ENCODE peak calls at places on chromosomes 5 and 9, in eight cellular contexts. H is heart right ventricle; G is ovary; D is GM23338; M is stimulated activated naive CD4-positive, alpha-beta T cell; E is stimulated activated CD4-positive, alpha-beta T cell treated with anti-CD3 and anti-CD28 coated beads, Interleukin-2, amount 100 ng/mL, for 24 hours; X is fibroblast of the aortic adventitia; N is vagina. F is an unnamed sample.

GRCh38 chr9:110923601-110924000 is 114.7 kb downstream of the LPAR1 start:
- DNase-seq in H (no peak), G (no peak), D (no peak), M (no peak), E (no peak), X (no peak), N (no peak), F (no peak)

GRCh38 chr5:59335544-59335943 is 558.0 kb downstream of the PDE4D start:
- DNase-seq in H (no peak), G (no peak), D (peak), M (no peak), E (no peak), X (no peak), N (no peak), F (no peak)

GRCh38 chr5:35009657-35010056 is 38.1 kb downstream of the AGXT2 start:
- DNase-seq in H (no peak), G (no peak), D (no peak), M (no peak), E (no peak), X (peak), N (no peak), F (no peak)

GRCh38 chr5:72788851-72789505 is 27.5 kb upstream of the TNPO1 start:
- DNase-seq in H (no peak), G (no peak), D (no peak), M (no peak), E (no peak), X (peak), N (no peak), F (no peak)

GRCh38 chr9:97990259-97990658 is 7.1 kb downstream of the ANP32B start:
- DNase-seq in H (no peak), G (no peak), D (peak), M (no peak), E (no peak), X (peak), N (no peak), F (no peak)

GRCh38 chr5:69188811-69189161 is 597 bp upstream of the CENPH start:
- DNase-seq in H (no peak), G (no peak), D (no peak), M (no peak), E (no peak), X (no peak), N (no peak), F (no peak)

GRCh38 chr5:3511774-3512173 is 83.9 kb upstream of the IRX1 start:
- DNase-seq in H (no peak), G (no peak), D (no peak), M (no peak), E (no peak), X (no peak), N (no peak), F (no peak)

GRCh38 chr9:4987996-4988421 is 2.9 kb downstream of the JAK2 start:
- DNase-seq in H (no peak), G (peak), D (peak), M (peak), E (peak), X (peak), N (no peak), F (peak)

GRCh38 chr9:13860926-13861325 is 453.0 kb downstream of the NFIB start:
- DNase-seq in H (no peak), G (no peak), D (peak), M (no peak), E (no peak), X (no peak), N (no peak), F (no peak)

GRCh38 chr5:80220268-80220897 is 35.5 kb downstream of the SERINC5 start:
- DNase-seq in H (no peak), G (no peak), D (no peak), M (no peak), E (no peak), X (no peak), N (no peak), F (no peak)

GRCh38 chr5:163529698-163530097 is 24.3 kb downstream of the MAT2B start:
- DNase-seq in H (peak), G (peak), D (no peak), M (no peak), E (no peak), X (no peak), N (no peak), F (no peak)

GRCh38 chr5:41161271-41161670 is 52.1 kb downstream of the C6 start:
- DNase-seq in H (no peak), G (no peak), D (no peak), M (no peak), E (no peak), X (peak), N (no peak), F (no peak)

GRCh38 chr5:77853353-77853907 is 77.3 kb upstream of the TBCA start:
- DNase-seq in H (no peak), G (no peak), D (no peak), M (no peak), E (no peak), X (no peak), N (no peak), F (no peak)

GRCh38 chr9:98575379-98576346 is 133.1 kb downstream of the GABBR2 start:
- DNase-seq in H (no peak), G (no peak), D (no peak), M (no peak), E (peak), X (peak), N (no peak), F (peak)

GRCh38 chr5:621341-621761 is 9.2 kb downstream of the CEP72 start:
- DNase-seq in H (no peak), G (peak), D (no peak), M (no peak), E (no peak), X (no peak), N (no peak), F (no peak)

GRCh38 chr5:73638344-73639095 is 12.5 kb downstream of the ARHGEF28 start:
- DNase-seq in H (no peak), G (no peak), D (no peak), M (no peak), E (no peak), X (peak), N (no peak), F (no peak)

GRCh38 chr5:83711982-83712601 is 8.6 kb downstream of the HAPLN1 start:
- DNase-seq in H (no peak), G (no peak), D (peak), M (no peak), E (no peak), X (peak), N (no peak), F (no peak)

GRCh38 chr5:160959804-160960203 is 107.8 kb upstream of the ATP10B start:
- DNase-seq in H (no peak), G (no peak), D (no peak), M (no peak), E (no peak), X (no peak), N (no peak), F (no peak)

GRCh38 chr5:19745247-19745646 is 242.8 kb downstream of the CDH18 start:
- DNase-seq in H (no peak), G (no peak), D (peak), M (no peak), E (no peak), X (no peak), N (no peak), F (no peak)

F was measured in stimulated activated naive B cell treated with anti-CD40 and anti-IgM and Interleukin-4, amounts not matched to agents 10 μg/mL and 1 μg/mL and 100 μg/mL, for 72 hours.